ENCODE peak calls at places on chromosomes 6 and 20, in four cellular contexts. One of them, this sample, is unnamed.

GRCh38 chr6:125944434-125944816 is 12.1 kb upstream of the HINT3 start:
- DNase-seq in left ventricle myocardium inferior: peak; percentile 66
- DNase-seq in thoracic aorta: no peak
- DNase-seq in endodermal cell: no peak
- DNase-seq in this sample: peak; percentile 86

GRCh38 chr6:3280091-3280490 is 21.3 kb downstream of the PSMG4 start:
- DNase-seq in left ventricle myocardium inferior: no peak
- DNase-seq in endodermal cell: peak; percentile 43
- DNase-seq in thoracic aorta: no peak
- DNase-seq in this sample: no peak

GRCh38 chr20:48010623-48011022 is 225.3 kb upstream of the SULF2 start:
- DNase-seq in left ventricle myocardium inferior: no peak
- DNase-seq in endodermal cell: no peak
- DNase-seq in thoracic aorta: no peak
- DNase-seq in this sample: no peak

GRCh38 chr6:164303092-164304007 is 888.8 kb downstream of the QKI start:
- DNase-seq in thoracic aorta: no peak
- DNase-seq in endodermal cell: no peak
- DNase-seq in left ventricle myocardium inferior: peak; percentile 62
- DNase-seq in this sample: peak; percentile 71

GRCh38 chr6:89941031-89941775 is 46.9 kb downstream of the GJA10 start:
- DNase-seq in thoracic aorta: no peak
- DNase-seq in left ventricle myocardium inferior: no peak
- DNase-seq in endodermal cell: no peak
- DNase-seq in this sample: peak; percentile 84

GRCh38 chr6:25302677-25303128 is 23.5 kb downstream of the CARMIL1 start:
- DNase-seq in endodermal cell: no peak
- DNase-seq in left ventricle myocardium inferior: no peak
- DNase-seq in thoracic aorta: no peak
- DNase-seq in this sample: no peak

GRCh38 chr6:130890531-130890950 is 63.3 kb downstream of the SMLR1 start:
- DNase-seq in left ventricle myocardium inferior: no peak
- DNase-seq in endodermal cell: no peak
- DNase-seq in thoracic aorta: no peak
- DNase-seq in this sample: no peak

GRCh38 chr6:108651287-108651686 is 90.6 kb downstream of the FOXO3 start:
- DNase-seq in thoracic aorta: no peak
- DNase-seq in left ventricle myocardium inferior: no peak
- DNase-seq in endodermal cell: no peak
- DNase-seq in this sample: no peak

GRCh38 chr20:57426156-57426769 is 35.1 kb downstream of the RBM38 start:
- DNase-seq in left ventricle myocardium inferior: no peak
- DNase-seq in thoracic aorta: no peak
- DNase-seq in endodermal cell: no peak
- DNase-seq in this sample: peak; percentile 14

GRCh38 chr6:43817192-43817591 is 47.2 kb downstream of the VEGFA start:
- DNase-seq in endodermal cell: peak; percentile 84
- DNase-seq in left ventricle myocardium inferior: peak; percentile 52
- DNase-seq in thoracic aorta: no peak
- DNase-seq in this sample: no peak

GRCh38 chr6:63634630-63635029 is 972 bp upstream of the PHF3 start:
- DNase-seq in thoracic aorta: no peak
- DNase-seq in left ventricle myocardium inferior: no peak
- DNase-seq in endodermal cell: peak; percentile 61
- DNase-seq in this sample: no peak

GRCh38 chr6:72857791-72858190 is 235.9 kb downstream of the KCNQ5 start:
- DNase-seq in left ventricle myocardium inferior: no peak
- DNase-seq in thoracic aorta: no peak
- DNase-seq in endodermal cell: no peak
- DNase-seq in this sample: no peak

GRCh38 chr20:58088105-58088504 is 140.3 kb downstream of the ANKRD60 start:
- DNase-seq in left ventricle myocardium inferior: no peak
- DNase-seq in endodermal cell: peak; percentile 36
- DNase-seq in thoracic aorta: no peak
- DNase-seq in this sample: no peak

GRCh38 chr6:33724281-33725023 is 13.0 kb upstream of the UQCC2 start:
- DNase-seq in thoracic aorta: no peak
- DNase-seq in left ventricle myocardium inferior: no peak
- DNase-seq in endodermal cell: no peak
- DNase-seq in this sample: no peak

GRCh38 chr6:15527838-15528617 is 134.8 kb downstream of the DTNBP1 start:
- DNase-seq in left ventricle myocardium inferior: no peak
- DNase-seq in thoracic aorta: no peak
- DNase-seq in endodermal cell: no peak
- DNase-seq in this sample: no peak

GRCh38 chr20:45306431-45306982 is at the start of gene RBPJL:
- DNase-seq in left ventricle myocardium inferior: no peak
- DNase-seq in thoracic aorta: no peak
- DNase-seq in endodermal cell: peak; percentile 87
- DNase-seq in this sample: no peak

GRCh38 chr6:138278326-138278725 is 60.0 kb upstream of the PBOV1 start:
- DNase-seq in endodermal cell: peak; percentile 67
- DNase-seq in thoracic aorta: no peak
- DNase-seq in left ventricle myocardium inferior: no peak
- DNase-seq in this sample: peak; percentile 46

GRCh38 chr6:32851025-32851424 is 2.5 kb downstream of the TAP1 start:
- DNase-seq in endodermal cell: no peak
- DNase-seq in thoracic aorta: no peak
- DNase-seq in left ventricle myocardium inferior: no peak
- DNase-seq in this sample: no peak

GRCh38 chr6:98487612-98488011 is 346.8 kb upstream of the POU3F2 start:
- DNase-seq in endodermal cell: peak; percentile 73
- DNase-seq in left ventricle myocardium inferior: no peak
- DNase-seq in thoracic aorta: no peak
- DNase-seq in this sample: no peak

GRCh38 chr6:149082320-149082719 is 235.2 kb upstream of the TAB2 start:
- DNase-seq in left ventricle myocardium inferior: peak; percentile 74
- DNase-seq in endodermal cell: peak; percentile 90
- DNase-seq in thoracic aorta: peak; percentile 61
- DNase-seq in this sample: peak; percentile 80

GRCh38 chr6:36244641-36245280 is 25.1 kb upstream of the PNPLA1 start:
- DNase-seq in left ventricle myocardium inferior: no peak
- DNase-seq in thoracic aorta: no peak
- DNase-seq in endodermal cell: peak; percentile 87
- DNase-seq in this sample: no peak

GRCh38 chr6:43205849-43206248 is 23.4 kb downstream of the DNPH1 start:
- DNase-seq in endodermal cell: no peak
- DNase-seq in thoracic aorta: no peak
- DNase-seq in left ventricle myocardium inferior: no peak
- DNase-seq in this sample: no peak

GRCh38 chr6:97697450-97697849 is 414.4 kb upstream of the MMS22L start:
- DNase-seq in thoracic aorta: no peak
- DNase-seq in left ventricle myocardium inferior: no peak
- DNase-seq in endodermal cell: no peak
- DNase-seq in this sample: no peak

GRCh38 chr6:7591770-7592169 is 1.8 kb downstream of the SNRNP48 start:
- DNase-seq in endodermal cell: no peak
- DNase-seq in left ventricle myocardium inferior: no peak
- DNase-seq in thoracic aorta: no peak
- DNase-seq in this sample: no peak

GRCh38 chr6:80967618-80968017 is 784.9 kb downstream of the TENT5A start:
- DNase-seq in left ventricle myocardium inferior: no peak
- DNase-seq in endodermal cell: peak; percentile 61
- DNase-seq in thoracic aorta: no peak
- DNase-seq in this sample: no peak

GRCh38 chr6:107713214-107713962 is 110.7 kb downstream of the SCML4 start:
- DNase-seq in endodermal cell: peak; percentile 35
- DNase-seq in left ventricle myocardium inferior: no peak
- DNase-seq in thoracic aorta: no peak
- DNase-seq in this sample: no peak

GRCh38 chr20:50746138-50746940 is 15.0 kb downstream of the PARD6B start:
- DNase-seq in thoracic aorta: no peak
- DNase-seq in endodermal cell: peak; percentile 17
- DNase-seq in left ventricle myocardium inferior: no peak
- DNase-seq in this sample: no peak

GRCh38 chr20:3786126-3786484 is 435 bp downstream of the CENPB start:
- DNase-seq in thoracic aorta: no peak
- DNase-seq in left ventricle myocardium inferior: peak; percentile 62
- DNase-seq in endodermal cell: peak; percentile 76
- DNase-seq in this sample: peak; percentile 85

GRCh38 chr20:35886537-35886936 is 67.8 kb downstream of the SCAND1 start:
- DNase-seq in thoracic aorta: no peak
- DNase-seq in endodermal cell: no peak
- DNase-seq in left ventricle myocardium inferior: peak; percentile 57
- DNase-seq in this sample: peak; percentile 70

GRCh38 chr6:89818977-89819335 is 638 bp downstream of the MDN1 start:
- DNase-seq in endodermal cell: no peak
- DNase-seq in thoracic aorta: no peak
- DNase-seq in left ventricle myocardium inferior: no peak
- DNase-seq in this sample: no peak

GRCh38 chr6:8322659-8323058 is 112.7 kb downstream of the SLC35B3 start:
- DNase-seq in left ventricle myocardium inferior: no peak
- DNase-seq in endodermal cell: no peak
- DNase-seq in thoracic aorta: no peak
- DNase-seq in this sample: no peak

GRCh38 chr6:56947931-56948330 is 7.0 kb upstream of the BEND6 start:
- DNase-seq in thoracic aorta: no peak
- DNase-seq in left ventricle myocardium inferior: no peak
- DNase-seq in endodermal cell: no peak
- DNase-seq in this sample: no peak

GRCh38 chr6:57097596-57097995 is 7.6 kb downstream of the ZNF451 start:
- DNase-seq in left ventricle myocardium inferior: no peak
- DNase-seq in thoracic aorta: no peak
- DNase-seq in endodermal cell: no peak
- DNase-seq in this sample: no peak

GRCh38 chr6:45590225-45590624 is 212.5 kb upstream of the SUPT3H start:
- DNase-seq in left ventricle myocardium inferior: no peak
- DNase-seq in thoracic aorta: no peak
- DNase-seq in endodermal cell: no peak
- DNase-seq in this sample: no peak

GRCh38 chr6:137223370-137224131 is 4.4 kb upstream of the IFNGR1 start:
- DNase-seq in left ventricle myocardium inferior: no peak
- DNase-seq in endodermal cell: no peak
- DNase-seq in thoracic aorta: peak; percentile 51
- DNase-seq in this sample: no peak

GRCh38 chr20:845967-846893 is 12.7 kb downstream of the FAM110A start:
- DNase-seq in thoracic aorta: no peak
- DNase-seq in left ventricle myocardium inferior: no peak
- DNase-seq in endodermal cell: no peak
- DNase-seq in this sample: peak; percentile 71

GRCh38 chr6:88494401-88495140 is 328.4 kb upstream of the CNR1 start:
- DNase-seq in thoracic aorta: no peak
- DNase-seq in endodermal cell: no peak
- DNase-seq in left ventricle myocardium inferior: no peak
- DNase-seq in this sample: no peak
- H3K9me3 ChIP-seq in thoracic aorta: no peaks in the 10 kb centered on the region
- H3K9me3 ChIP-seq in endodermal cell: peaks cover 20% of the 10 kb centered on the region
- H3K9me3 ChIP-seq in left ventricle myocardium inferior: no peaks in the 10 kb centered on the region
- H3K9me3 ChIP-seq in this sample: no peaks in the 10 kb centered on the region

DNA sequence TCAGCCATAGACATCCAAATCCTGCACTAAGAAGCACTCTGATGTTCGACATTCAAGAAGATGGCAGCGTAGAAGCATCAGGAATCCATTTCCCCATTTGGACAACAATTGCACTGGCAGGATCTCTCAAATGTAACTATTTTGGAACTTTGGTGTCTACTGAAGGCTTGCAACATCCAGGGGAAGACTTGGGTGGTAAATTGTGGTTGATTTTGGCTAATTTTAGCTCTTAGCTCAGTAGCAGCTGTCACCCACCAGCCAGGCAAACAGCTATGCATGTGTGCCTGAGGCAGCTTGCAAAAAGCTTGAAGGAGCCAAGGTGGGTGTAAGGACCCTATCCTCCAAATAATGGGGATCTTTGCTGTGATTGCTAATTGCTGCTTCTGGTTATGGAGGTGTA is 35.1 kb upstream of the PPP1R3G start:
- DNase-seq in thoracic aorta: no peak
- DNase-seq in left ventricle myocardium inferior: no peak
- DNase-seq in endodermal cell: no peak
- DNase-seq in this sample: no peak
- H3K9me3 ChIP-seq in thoracic aorta: peaks cover 6% of the 10 kb centered on the region
- H3K9me3 ChIP-seq in left ventricle myocardium inferior: peaks cover 21% of the 10 kb centered on the region
- H3K9me3 ChIP-seq in endodermal cell: peaks cover 13% of the 10 kb centered on the region
- H3K9me3 ChIP-seq in this sample: peaks cover 4% of the 10 kb centered on the region

DNA sequence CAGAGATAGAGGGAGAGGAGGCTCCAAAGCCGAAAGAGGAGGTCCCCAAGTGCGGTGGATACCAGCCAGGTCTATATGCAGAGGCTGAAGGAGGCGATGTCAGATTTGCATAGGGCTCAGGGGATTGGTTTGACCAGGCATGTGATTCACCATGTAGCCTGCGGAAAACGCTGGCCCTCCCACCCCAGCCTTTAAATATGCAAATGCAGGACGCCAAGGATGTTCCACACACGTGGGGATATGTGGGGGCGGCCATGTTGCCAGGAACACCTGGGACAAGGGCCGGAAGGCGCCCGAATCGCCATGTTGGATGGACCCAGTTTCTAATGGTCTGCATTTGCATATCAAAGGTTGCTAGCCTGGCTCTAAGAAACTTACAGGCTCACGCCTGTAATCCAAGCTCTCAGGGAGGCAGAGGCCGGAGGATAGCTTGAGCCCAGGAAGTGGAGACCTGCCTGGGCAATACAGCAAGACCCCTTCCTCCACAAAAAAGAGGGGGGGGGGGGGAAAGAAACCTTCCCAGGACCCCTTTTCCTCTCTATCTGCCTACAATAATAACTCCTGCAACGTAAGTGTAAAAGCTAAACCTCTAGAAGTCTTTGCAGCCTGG is 110.5 kb downstream of the TULP4 start:
- DNase-seq in thoracic aorta: no peak
- DNase-seq in left ventricle myocardium inferior: no peak
- DNase-seq in endodermal cell: peak; percentile 66
- DNase-seq in this sample: no peak
- H3K9me3 ChIP-seq in thoracic aorta: no peaks in the 10 kb centered on the region
- H3K9me3 ChIP-seq in left ventricle myocardium inferior: peaks cover 18% of the 10 kb centered on the region
- H3K9me3 ChIP-seq in endodermal cell: peaks cover 31% of the 10 kb centered on the region
- H3K9me3 ChIP-seq in this sample: no peaks in the 10 kb centered on the region

DNA sequence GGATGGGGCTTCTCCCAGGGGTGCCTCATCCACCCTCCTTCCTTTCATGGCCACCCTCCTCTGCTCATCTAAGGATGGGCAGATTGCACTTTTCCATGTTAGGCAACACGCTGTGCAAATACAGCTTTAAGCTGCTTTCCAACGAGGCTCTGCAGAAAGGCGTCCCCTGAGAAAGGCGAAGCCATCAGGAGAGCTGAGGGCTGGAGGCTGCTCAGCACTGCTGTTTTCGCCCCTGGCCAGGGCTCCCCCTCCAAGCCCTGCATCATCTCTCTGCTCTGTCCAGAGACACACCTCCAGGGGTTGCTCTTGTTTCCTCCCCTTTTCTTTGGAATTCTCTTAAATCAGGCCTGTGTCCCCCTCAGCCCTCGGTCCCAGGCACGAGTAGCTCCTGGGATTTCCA is 526.1 kb downstream of the CDH26 start:
- DNase-seq in left ventricle myocardium inferior: no peak
- DNase-seq in endodermal cell: no peak
- DNase-seq in thoracic aorta: no peak
- DNase-seq in this sample: no peak
- H3K9me3 ChIP-seq in left ventricle myocardium inferior: no peaks in the 10 kb centered on the region
- H3K9me3 ChIP-seq in endodermal cell: no peaks in the 10 kb centered on the region
- H3K9me3 ChIP-seq in thoracic aorta: no peaks in the 10 kb centered on the region
- H3K9me3 ChIP-seq in this sample: no peaks in the 10 kb centered on the region